ENCODE peak calls at places on chromosomes 16 and 17, in five cellular contexts. Z is T-helper 1 cell, T is HT-29, W is fibroblast of lung, A is RPMI8226. P is an unnamed sample.
A peak's percentile ranks its signal among the peaks of the same experiment; 100 is the strongest.

GRCh38 chr17:8326591-8327583 is 12.8 kb upstream of the ODF4 start:
- DNase-seq in Z (no peak), T (no peak), W (peak; percentile 32), A (no peak), P (peak; percentile 61)

GRCh38 chr17:50059256-50059655 is 3.3 kb downstream of the ITGA3 start:
- DNase-seq in Z (no peak), T (peak; percentile 38), W (no peak), A (no peak), P (no peak)

GRCh38 chr17:13160281-13160680 is 142.5 kb upstream of the ELAC2 start:
- DNase-seq in Z (no peak), T (no peak), W (peak; percentile 5), A (no peak), P (no peak)

GRCh38 chr17:6683081-6683684 is 30.0 kb downstream of the SLC13A5 start:
- DNase-seq in Z (no peak), T (no peak), W (no peak), A (no peak), P (no peak)

GRCh38 chr17:10550014-10550413 is 556 bp upstream of the MYH2 start:
- DNase-seq in Z (no peak), T (no peak), W (no peak), A (no peak), P (peak; percentile 73)

GRCh38 chr17:77948690-77949114 is 9.8 kb upstream of the TNRC6C start:
- DNase-seq in Z (no peak), T (peak; percentile 60), W (peak; percentile 67), A (no peak), P (peak; percentile 74)

GRCh38 chr16:66845791-66846221 is 1.6 kb downstream of the CA7 start:
- DNase-seq in Z (no peak), T (no peak), W (no peak), A (no peak), P (no peak)

GRCh38 chr17:31433091-31433790 is 41.8 kb downstream of the RAB11FIP4 start:
- DNase-seq in Z (peak; percentile 51), T (no peak), W (no peak), A (peak; percentile 23), P (no peak)

GRCh38 chr16:55641430-55642056 is 14.2 kb upstream of the SLC6A2 start:
- DNase-seq in Z (no peak), T (no peak), W (peak; percentile 14), A (no peak), P (no peak)

GRCh38 chr16:8740775-8741355 is 56.6 kb downstream of the TMEM186 start:
- DNase-seq in Z (no peak), T (no peak), W (no peak), A (no peak), P (no peak)

GRCh38 chr17:42055496-42055895 is 5.1 kb upstream of the C17orf113 start:
- DNase-seq in Z (no peak), T (no peak), W (no peak), A (no peak), P (no peak)

GRCh38 chr16:27801259-27801945 is 251.5 kb downstream of the KATNIP start:
- DNase-seq in Z (no peak), T (no peak), W (no peak), A (no peak), P (no peak)

GRCh38 chr17:3510090-3510489 is 34.3 kb downstream of the ASPA start:
- DNase-seq in Z (no peak), T (no peak), W (no peak), A (no peak), P (peak; percentile 32)

GRCh38 chr16:31427441-31428276 is 501 bp downstream of the COX6A2 start:
- DNase-seq in Z (peak; percentile 35), T (no peak), W (no peak), A (no peak), P (peak; percentile 55)